ENCODE peak calls at places on chromosomes 11 and 22, in ten cellular contexts. Q is mammary epithelial cell, D is GM23248, P is HCT116, C is hepatocyte, V is PC-3, N is SK-N-SH, Y is neural progenitor cell, Z is IMR-90, M is GM23338. H is an unnamed sample.

GRCh38 chr11:77656362-77656761 is 18.8 kb upstream of the CLNS1A start:
- DNase-seq in N (no peak), M (peak; percentile 59), Q (no peak), V (no peak), C (no peak), Z (no peak), Y (no peak), D (no peak), P (no peak), H (no peak)

GRCh38 chr11:105265859-105266258 is 126.3 kb upstream of the CARD18 start:
- DNase-seq in N (no peak), C (no peak), Y (no peak), D (peak; percentile 65), M (no peak), P (no peak), Z (peak; percentile 48), V (peak; percentile 65), Q (peak; percentile 62), H (peak; percentile 71)

GRCh38 chr22:19045094-19045493 is 77.1 kb downstream of the DGCR2 start:
- DNase-seq in N (no peak), P (no peak), Y (no peak), C (no peak), Z (peak; percentile 8), M (no peak), Q (no peak), V (no peak), D (no peak), H (no peak)

GRCh38 chr11:48006301-48006992 is 26.1 kb downstream of the PTPRJ start:
- DNase-seq in P (no peak), V (peak; percentile 74), Z (peak; percentile 79), Y (no peak), C (no peak), M (no peak), Q (peak; percentile 65), N (no peak), D (peak; percentile 90), H (peak; percentile 82)

GRCh38 chr11:86798988-86799387 is 1.4 kb upstream of the PRSS23 start:
- DNase-seq in V (peak; percentile 33), P (no peak), Y (no peak), Q (no peak), D (peak; percentile 93), N (no peak), Z (peak; percentile 92), M (no peak), C (peak; percentile 59), H (peak; percentile 76)

GRCh38 chr11:116079580-116079979 is 575.4 kb upstream of the CADM1 start:
- DNase-seq in Z (no peak), D (no peak), M (no peak), N (no peak), Q (no peak), V (no peak), Y (no peak), C (no peak), P (no peak), H (no peak)

GRCh38 chr11:131656179-131656838 is 285.9 kb downstream of the NTM start:
- DNase-seq in Z (no peak), V (no peak), P (no peak), M (peak; percentile 72), Y (no peak), Q (no peak), C (no peak), D (no peak), N (no peak), H (no peak)

GRCh38 chr11:76799061-76799804 is 16.1 kb downstream of the TSKU start:
- DNase-seq in Q (peak; percentile 47), M (peak; percentile 94), Y (peak; percentile 92), C (peak; percentile 92), N (peak; percentile 97), D (peak; percentile 88), V (peak; percentile 81), Z (peak; percentile 57), P (no peak), H (peak; percentile 81)

DNA sequence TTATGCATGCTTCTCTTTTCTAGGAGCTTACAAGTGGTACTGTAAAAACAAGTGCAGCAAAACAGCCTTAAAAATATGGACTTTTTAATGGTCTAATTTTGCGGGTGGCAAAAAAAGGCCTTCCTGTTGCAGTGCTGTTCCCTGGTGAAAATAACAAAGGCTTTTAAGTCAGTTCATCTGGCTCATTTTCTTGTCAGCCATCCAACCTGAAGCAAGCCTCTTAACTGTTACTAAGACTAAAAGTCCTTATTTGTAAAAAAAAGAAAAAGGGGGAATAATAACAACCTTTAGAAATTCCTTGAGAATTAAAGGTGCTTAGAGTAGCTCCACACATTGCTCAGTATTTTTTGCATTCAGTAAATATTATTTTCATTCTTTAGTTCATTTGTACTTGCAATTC is 200.5 kb upstream of the CHORDC1 start:
- DNase-seq in D (no peak), V (no peak), M (no peak), Y (peak; percentile 47), Z (no peak), N (no peak), Q (no peak), P (no peak), C (no peak), H (no peak)
- H2AFZ ChIP-seq in D (no peak overlapping the region), V (peak overlapping the region; percentile 19), M (peak overlapping the region; percentile 12), Y (no peak overlapping the region), Z (no peak overlapping the region), N (no peak overlapping the region), Q (peak overlapping the region; percentile 80), P (no peak overlapping the region), C (no peak overlapping the region), H (no peak overlapping the region)

GRCh38 chr22:38240734-38241252 is 32.0 kb downstream of the TMEM184B start:
- DNase-seq in V (peak; percentile 83), C (peak; percentile 82), D (peak; percentile 93), N (no peak), P (peak; percentile 69), M (peak; percentile 86), Z (peak; percentile 91), Q (peak; percentile 83), Y (peak; percentile 84), H (peak; percentile 77)

GRCh38 chr22:38239101-38239761 is 33.6 kb downstream of the TMEM184B start:
- DNase-seq in Z (peak; percentile 98), C (peak; percentile 71), Y (no peak), V (peak; percentile 93), M (no peak), D (peak; percentile 98), N (no peak), Q (peak; percentile 52), P (no peak), H (peak; percentile 95)

GRCh38 chr22:38235240-38235850 is 33.6 kb downstream of the MAFF start:
- DNase-seq in C (no peak), V (no peak), M (no peak), D (peak; percentile 60), Z (no peak), P (no peak), Y (no peak), N (no peak), Q (no peak), H (no peak)

GRCh38 chr22:38236786-38237185 is 35.0 kb downstream of the MAFF start:
- DNase-seq in Y (no peak), M (no peak), C (no peak), Z (no peak), Q (no peak), V (peak; percentile 83), D (no peak), P (no peak), N (no peak), H (no peak)

DNA sequence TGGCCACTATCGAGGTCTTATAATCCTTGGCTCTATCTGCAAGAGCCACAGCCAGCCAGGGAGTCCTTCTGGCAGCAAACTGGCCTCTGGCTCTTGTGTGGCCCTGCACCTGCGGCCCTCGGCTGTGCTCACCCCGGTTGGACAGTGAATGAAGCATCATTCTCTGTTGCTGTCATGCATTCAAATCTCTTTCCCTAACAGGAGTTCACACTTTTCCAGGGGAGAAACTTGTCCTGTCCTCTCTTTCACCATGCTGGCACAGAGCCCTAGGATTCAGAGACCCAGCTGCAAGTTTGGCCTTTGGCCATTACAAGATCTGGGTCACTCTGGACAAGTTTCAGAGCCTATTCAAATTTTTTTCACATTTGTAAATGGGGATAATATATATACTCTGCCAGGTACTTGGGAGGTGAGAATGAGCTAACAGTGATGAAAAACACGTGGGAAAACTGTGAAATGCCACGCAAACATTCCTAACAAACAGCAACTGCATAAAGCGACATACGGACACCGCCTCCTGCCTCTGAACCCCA is 34.2 kb downstream of the TMEM184B start:
- DNase-seq in V (peak; percentile 39), M (no peak), P (no peak), Q (no peak), N (no peak), D (peak; percentile 91), Y (no peak), C (no peak), Z (peak; percentile 73), H (no peak)
- H3K4me2 ChIP-seq in V (peak overlapping the region; percentile 71), M (no peak overlapping the region), P (peak overlapping the region; percentile 49), Q (peak overlapping the region; percentile 26), N (peak overlapping the region; percentile 59), D (peak overlapping the region; percentile 85), Y (no peak overlapping the region), C (peak overlapping the region; percentile 44), Z (peak overlapping the region; percentile 59), H (peak overlapping the region; percentile 69)

GRCh38 chr22:45211848-45212247 is 28.8 kb downstream of the KIAA0930 start:
- DNase-seq in N (no peak), M (no peak), V (no peak), C (no peak), P (no peak), D (peak; percentile 87), Y (no peak), Q (no peak), Z (no peak), H (no peak)

GRCh38 chr22:45212306-45212709 is 28.4 kb downstream of the KIAA0930 start:
- DNase-seq in N (peak; percentile 75), D (peak; percentile 97), V (no peak), Q (peak; percentile 88), Y (peak; percentile 48), M (peak; percentile 63), P (no peak), Z (peak; percentile 96), C (peak; percentile 87), H (peak; percentile 95)

GRCh38 chr22:45210174-45210573 is 30.5 kb downstream of the KIAA0930 start:
- DNase-seq in V (no peak), M (no peak), Y (no peak), Q (no peak), D (no peak), P (no peak), N (no peak), Z (no peak), C (no peak), H (no peak)

GRCh38 chr22:45210577-45211431 is 29.9 kb downstream of the KIAA0930 start:
- DNase-seq in Q (no peak), D (peak; percentile 86), P (no peak), M (no peak), C (no peak), V (no peak), N (no peak), Z (no peak), Y (no peak), H (no peak)

DNA sequence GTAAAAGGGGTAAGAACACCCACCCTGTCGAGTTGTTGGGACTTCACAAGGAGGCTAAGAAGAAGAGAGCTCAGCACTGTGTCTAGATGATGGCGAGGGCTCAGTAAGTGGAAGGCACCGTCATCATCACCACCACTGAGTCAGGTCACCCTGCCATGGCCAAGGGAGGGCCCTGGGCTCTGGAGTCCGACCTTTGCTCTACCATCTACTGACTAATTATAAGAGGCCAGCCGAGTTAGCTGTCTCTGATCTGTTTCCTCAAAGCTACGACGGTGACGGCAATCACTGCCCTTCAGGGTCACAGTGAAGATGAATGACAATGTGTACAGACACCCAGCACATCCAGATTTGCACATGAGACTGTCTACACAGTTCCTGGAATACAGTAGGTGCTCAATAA is 29.3 kb downstream of the KIAA0930 start:
- DNase-seq in N (no peak), Q (no peak), M (no peak), V (no peak), C (no peak), Z (no peak), P (no peak), Y (no peak), D (peak; percentile 76), H (no peak)
- H3K4me3 ChIP-seq in N (peak overlapping the region; percentile 59), Q (no peak overlapping the region), M (no peak overlapping the region), V (no peak overlapping the region), C (no peak overlapping the region), Z (no peak overlapping the region), P (no peak overlapping the region), Y (no peak overlapping the region), D (peak overlapping the region; percentile 70), H (peak overlapping the region; percentile 57)

DNA sequence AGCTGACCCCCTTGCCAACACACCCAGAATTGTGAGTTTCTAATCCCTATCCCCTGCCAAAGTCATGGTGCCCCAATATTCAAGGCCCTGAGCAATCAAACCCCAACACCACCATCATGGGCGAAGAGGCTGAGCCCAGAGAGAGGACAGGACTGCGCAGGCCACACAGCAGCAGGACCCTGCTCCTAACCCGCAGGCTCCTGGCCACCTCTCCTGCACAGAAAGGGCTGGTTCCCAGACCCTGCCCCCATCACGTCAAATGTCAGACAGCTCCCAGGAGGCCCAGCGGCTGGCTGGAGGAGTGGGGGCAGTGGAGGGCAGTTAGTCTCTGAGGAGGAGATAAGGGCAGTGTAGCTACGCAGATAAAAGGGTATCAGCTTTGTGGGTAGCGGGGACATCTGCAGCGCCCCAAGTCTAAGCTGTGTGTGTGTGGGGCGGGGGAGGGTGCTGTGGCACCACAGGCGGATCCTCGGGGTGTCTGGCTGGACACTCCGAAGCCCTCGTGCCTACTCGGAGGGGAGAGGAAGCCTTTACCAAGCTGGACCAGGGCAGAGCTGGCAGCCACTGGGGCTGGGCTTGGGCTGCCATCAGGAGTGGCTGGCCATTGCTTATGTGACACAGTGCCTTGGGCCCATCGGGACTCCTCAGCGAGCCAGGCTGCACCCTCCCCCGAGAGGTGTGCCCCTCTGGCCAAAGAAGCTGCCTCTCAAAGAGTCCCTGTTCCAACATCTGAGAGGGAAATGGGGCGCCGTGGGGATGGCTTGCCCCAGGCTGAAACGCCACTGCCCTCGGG is 21.5 kb downstream of the FADS3 start:
- DNase-seq in Y (peak; percentile 28), Q (no peak), P (no peak), V (no peak), C (peak; percentile 39), Z (no peak), N (no peak), D (no peak), M (no peak), H (no peak)
- H2AFZ ChIP-seq in Y (no peak overlapping the region), Q (no peak overlapping the region), P (no peak overlapping the region), V (no peak overlapping the region), C (no peak overlapping the region), Z (peak overlapping the region; percentile 51), N (no peak overlapping the region), D (no peak overlapping the region), M (no peak overlapping the region), H (no peak overlapping the region)

H was measured in fibroblast of lung.